ENCODE peak calls at places on chromosomes 3 and 15, in nine cellular contexts. N, Y, B, C, A, Q, V, M and W are unnamed samples.

GRCh38 chr3:151881137-151881536 is 7.7 kb downstream of the SUCNR1 start:
- DNase-seq in Y (no peak), V (no peak), A (no peak), B (no peak), C (no peak), N (no peak), M (no peak), Q (no peak), W (no peak)

GRCh38 chr3:123667784-123668183 is 82.9 kb upstream of the HACD2 start:
- DNase-seq in V (no peak), Q (no peak), N (no peak), A (no peak), B (no peak), Y (no peak), C (no peak), M (no peak), W (no peak)

GRCh38 chr3:120796944-120797343 is 54.4 kb downstream of the GTF2E1 start:
- DNase-seq in N (no peak), C (no peak), Y (no peak), B (no peak), A (no peak), Q (no peak), V (no peak), M (no peak), W (no peak)

GRCh38 chr15:39426552-39427532 is 154.0 kb upstream of the THBS1 start:
- DNase-seq in A (no peak), Q (peak), C (peak), V (no peak), N (no peak), Y (peak), B (peak), M (peak), W (peak)

GRCh38 chr15:80508783-80509182 is 104.6 kb downstream of the ARNT2 start:
- DNase-seq in V (no peak), Y (no peak), A (no peak), M (no peak), Q (no peak), B (no peak), C (no peak), N (no peak), W (no peak)

GRCh38 chr3:12812812-12813211 is 16.3 kb downstream of the CAND2 start:
- DNase-seq in C (no peak), B (no peak), M (no peak), V (no peak), N (no peak), Q (no peak), A (no peak), Y (no peak), W (no peak)

GRCh38 chr3:71002298-71002697 is 581.2 kb downstream of the FOXP1 start:
- DNase-seq in Q (no peak), A (no peak), Y (no peak), N (no peak), C (no peak), M (no peak), V (no peak), B (no peak), W (no peak)

GRCh38 chr3:149271669-149272068 is 50.0 kb upstream of the CP start:
- DNase-seq in M (no peak), N (no peak), C (no peak), A (no peak), V (no peak), Y (no peak), B (no peak), Q (no peak), W (no peak)

GRCh38 chr3:184231671-184232070 is 2.3 kb downstream of the VWA5B2 start:
- DNase-seq in Q (no peak), V (no peak), M (no peak), B (no peak), Y (peak), N (no peak), C (no peak), A (no peak), W (no peak)

GRCh38 chr3:100496711-100497261 is 4.4 kb downstream of the TMEM45A start:
- DNase-seq in C (no peak), V (no peak), B (no peak), A (no peak), Q (peak), Y (peak), M (no peak), N (no peak), W (no peak)

GRCh38 chr3:137163958-137164357 is 206.2 kb downstream of the IL20RB start:
- DNase-seq in B (no peak), A (no peak), V (no peak), Y (no peak), N (no peak), C (no peak), Q (no peak), M (no peak), W (no peak)

GRCh38 chr15:90889313-90889730 is 5.0 kb downstream of the FES start:
- DNase-seq in Y (no peak), B (no peak), C (no peak), M (no peak), V (no peak), Q (no peak), N (no peak), A (no peak), W (no peak)

GRCh38 chr15:56913670-56914069 is 4.8 kb upstream of the TCF12 start:
- DNase-seq in N (no peak), M (peak), V (no peak), A (no peak), B (no peak), Q (no peak), C (no peak), Y (peak), W (no peak)

GRCh38 chr3:68163054-68163453 is 508.6 kb upstream of the SUCLG2 start:
- DNase-seq in N (no peak), M (no peak), C (no peak), Q (no peak), Y (no peak), V (no peak), B (no peak), A (no peak), W (no peak)

GRCh38 chr15:91151781-91152563 is 51.9 kb downstream of the SV2B start:
- DNase-seq in Y (no peak), B (no peak), V (no peak), A (no peak), N (no peak), M (no peak), C (no peak), Q (no peak), W (no peak)

GRCh38 chr3:56753206-56753605 is 48.5 kb downstream of the ARHGEF3 start:
- DNase-seq in C (no peak), N (no peak), V (no peak), Y (peak), Q (peak), B (no peak), A (no peak), M (no peak), W (peak)

GRCh38 chr15:59138243-59138642 is 33.3 kb downstream of the CCNB2 start:
- DNase-seq in M (peak), Q (peak), N (no peak), C (no peak), A (no peak), V (peak), B (peak), Y (peak), W (peak)

GRCh38 chr15:99015677-99016568 is 8.3 kb upstream of the PGPEP1L start:
- DNase-seq in Q (no peak), N (no peak), A (peak), V (no peak), Y (no peak), B (no peak), M (no peak), C (no peak), W (no peak)

GRCh38 chr15:74375303-74375693 is 7.9 kb upstream of the CYP11A1 start:
- DNase-seq in M (peak), N (peak), B (peak), V (peak), C (peak), Y (peak), A (peak), Q (peak), W (peak)

GRCh38 chr3:140290105-140290504 is 355.1 kb downstream of the CLSTN2 start:
- DNase-seq in V (no peak), Q (no peak), A (no peak), N (no peak), B (no peak), C (no peak), Y (no peak), M (no peak), W (no peak)

GRCh38 chr3:52379610-52380009 is 63.5 kb downstream of the DNAH1 start:
- DNase-seq in M (no peak), B (no peak), Q (no peak), A (no peak), Y (no peak), V (no peak), C (no peak), N (no peak), W (no peak)

GRCh38 chr3:86695752-86696151 is 295.2 kb downstream of the VGLL3 start:
- DNase-seq in Y (no peak), A (no peak), C (no peak), N (no peak), B (no peak), M (no peak), V (no peak), Q (no peak), W (no peak)
- TF ChIP-seq CTCF in Y (no peak), A (no peak), C (no peak), N (no peak), B (no peak), M (no peak), V (no peak), Q (no peak), W (no peak)

DNA sequence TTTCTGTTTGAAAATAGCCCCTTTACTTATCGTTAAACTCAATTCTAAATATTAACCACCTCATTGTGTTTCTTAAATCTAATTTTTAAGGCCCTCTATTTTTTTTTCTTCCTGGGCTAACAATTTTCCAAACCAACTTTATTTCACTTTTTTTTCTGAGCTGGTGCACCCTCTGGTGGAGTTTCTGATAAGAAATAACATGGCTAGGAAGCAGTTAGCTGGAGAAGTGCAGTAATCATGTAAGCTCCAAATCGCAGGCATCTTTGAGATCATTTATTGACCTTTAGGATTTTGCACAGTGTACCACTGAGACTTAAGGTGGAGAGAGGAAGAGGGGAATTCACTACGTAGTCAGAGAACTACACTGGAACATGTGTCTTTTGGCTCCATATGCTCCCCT is 6.4 kb downstream of the TMEM207 start:
- DNase-seq in A (no peak), Y (peak), Q (no peak), V (no peak), M (no peak), C (no peak), N (no peak), B (no peak), W (no peak)
- TF ChIP-seq CTCF in A (no peak), Y (peak), Q (no peak), V (peak), M (no peak), C (no peak), N (no peak), B (no peak), W (no peak)

GRCh38 chr3:134339331-134339730 is 34.9 kb downstream of the AMOTL2 start:
- DNase-seq in A (no peak), M (no peak), Y (no peak), N (peak), V (no peak), Q (no peak), B (no peak), C (no peak), W (no peak)
- TF ChIP-seq CTCF in A (no peak), M (no peak), Y (no peak), N (peak), V (no peak), Q (no peak), B (no peak), C (no peak), W (no peak)

GRCh38 chr3:19046440-19046839 is 101.9 kb upstream of the KCNH8 start:
- DNase-seq in N (no peak), Q (no peak), V (no peak), C (no peak), A (no peak), Y (peak), M (no peak), B (no peak), W (no peak)
- TF ChIP-seq CTCF in N (no peak), Q (peak), V (peak), C (peak), A (no peak), Y (no peak), M (no peak), B (peak), W (no peak)

DNA sequence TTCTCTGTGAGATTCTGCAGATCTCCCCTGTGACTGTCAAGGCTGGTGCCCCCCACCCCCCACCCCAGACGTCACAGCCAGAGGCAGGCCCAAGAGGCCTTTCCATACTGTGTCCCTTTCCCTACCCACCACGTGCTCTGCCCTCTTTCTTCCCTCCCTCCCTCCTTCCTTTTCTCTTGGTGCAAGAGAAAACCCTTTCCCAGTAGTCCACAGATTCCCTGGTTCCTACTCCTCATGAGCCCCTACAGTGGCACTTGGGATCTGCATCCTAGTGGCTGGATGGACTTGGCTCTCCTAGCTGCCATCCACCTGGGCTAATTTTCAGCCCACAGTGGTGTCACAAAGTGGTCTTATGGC is 35.1 kb downstream of the KLF13 start:
- DNase-seq in V (no peak), Y (peak), A (no peak), Q (no peak), M (no peak), C (no peak), N (no peak), B (no peak), W (no peak)
- TF ChIP-seq CTCF in V (no peak), Y (no peak), A (no peak), Q (no peak), M (no peak), C (peak), N (no peak), B (no peak), W (no peak)

GRCh38 chr3:96813134-96813819 is 1.1 kb upstream of the EPHA6 start:
- DNase-seq in A (peak), Q (peak), B (peak), V (peak), C (peak), M (peak), Y (peak), N (peak), W (peak)
- TF ChIP-seq CTCF in A (peak), Q (peak), B (peak), V (peak), C (peak), M (no peak), Y (peak), N (peak), W (peak)

DNA sequence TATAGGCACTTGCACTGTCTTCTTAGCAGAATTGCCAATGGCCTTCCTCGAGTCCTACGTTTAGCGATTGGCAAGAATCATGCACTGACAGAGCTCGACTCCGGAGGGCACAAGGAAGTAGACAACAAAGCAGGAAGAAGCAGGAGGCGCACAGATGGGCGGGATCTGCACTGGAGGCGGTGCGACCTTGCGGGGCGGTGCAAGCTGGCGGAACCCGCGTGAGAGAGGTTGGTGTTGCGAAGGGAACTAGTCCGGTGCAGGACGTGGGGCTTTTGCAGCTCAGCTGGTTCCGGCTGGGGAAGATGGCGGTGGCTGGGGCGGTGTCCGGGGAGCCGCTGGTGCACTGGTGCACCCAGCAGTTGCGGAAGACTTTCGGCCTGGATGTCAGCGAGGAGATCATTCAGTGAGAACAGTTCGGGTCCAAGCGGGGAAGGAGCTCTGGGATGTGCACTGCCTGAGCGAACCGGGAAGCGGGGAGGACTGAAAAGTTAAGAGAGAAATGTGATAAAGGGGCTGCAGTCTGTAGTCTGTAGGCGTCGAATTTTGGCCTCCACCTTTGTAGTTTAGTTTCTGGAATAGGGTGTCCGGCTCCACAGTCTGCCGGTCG is at the start of gene TRIP4:
- DNase-seq in Y (peak), M (peak), C (peak), A (peak), N (peak), V (peak), Q (peak), B (peak), W (peak)
- TF ChIP-seq CTCF in Y (peak), M (peak), C (no peak), A (no peak), N (no peak), V (peak), Q (no peak), B (peak), W (peak)

GRCh38 chr3:117408811-117409210 is 699.2 kb downstream of the TUSC7 start:
- DNase-seq in A (no peak), V (no peak), Q (no peak), C (no peak), B (no peak), M (no peak), N (no peak), Y (peak), W (no peak)

GRCh38 chr3:117404756-117405155 is 695.2 kb downstream of the TUSC7 start:
- DNase-seq in C (no peak), N (no peak), B (no peak), M (no peak), V (no peak), Y (no peak), A (no peak), Q (no peak), W (no peak)

GRCh38 chr3:117409256-117409655 is 699.7 kb downstream of the TUSC7 start:
- DNase-seq in A (no peak), M (no peak), B (no peak), V (no peak), C (no peak), Q (no peak), N (no peak), Y (no peak), W (no peak)

GRCh38 chr3:117409701-117410459 is 700.3 kb downstream of the TUSC7 start:
- DNase-seq in B (no peak), N (no peak), V (no peak), Q (no peak), M (no peak), C (no peak), A (no peak), Y (no peak), W (no peak)

DNA sequence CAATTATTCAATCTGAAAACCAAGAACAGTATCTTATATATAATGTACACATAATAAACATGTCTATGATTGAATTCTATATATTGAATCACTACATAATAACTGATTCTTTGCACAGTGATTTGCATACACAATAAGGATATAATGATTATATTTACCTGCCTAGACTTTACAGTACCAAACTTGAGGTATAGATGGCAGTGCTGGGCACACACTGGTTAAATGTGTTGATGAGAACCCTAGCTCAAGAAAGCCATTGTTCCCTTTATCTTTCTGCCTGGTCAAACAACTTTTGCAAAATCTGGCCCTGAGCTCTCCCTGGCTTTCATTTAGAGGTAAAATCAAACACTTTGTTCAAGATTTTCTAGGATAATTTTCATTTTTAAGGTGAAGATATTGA is 697.7 kb downstream of the TUSC7 start:
- DNase-seq in V (no peak), Y (peak), M (no peak), A (no peak), B (no peak), Q (peak), N (no peak), C (no peak), W (peak)
- TF ChIP-seq CTCF in V (peak), Y (peak), M (no peak), A (no peak), B (peak), Q (peak), N (no peak), C (no peak), W (peak)

GRCh38 chr3:159882784-159883779 is 105.6 kb upstream of the IL12A start:
- DNase-seq in N (no peak), M (no peak), Y (peak), C (no peak), V (no peak), A (no peak), B (no peak), Q (no peak), W (no peak)
- TF ChIP-seq CTCF in N (no peak), M (no peak), Y (no peak), C (no peak), V (no peak), A (no peak), B (no peak), Q (no peak), W (no peak)

GRCh38 chr3:135759651-135760050 is 205.9 kb upstream of the PPP2R3A start:
- DNase-seq in M (no peak), A (no peak), B (no peak), N (no peak), Y (no peak), V (no peak), C (no peak), Q (no peak), W (no peak)

GRCh38 chr3:135758961-135759360 is 206.6 kb upstream of the PPP2R3A start:
- DNase-seq in V (no peak), Y (no peak), Q (no peak), N (no peak), C (no peak), B (no peak), A (no peak), M (no peak), W (no peak)

GRCh38 chr3:135766113-135766512 is 199.4 kb upstream of the PPP2R3A start:
- DNase-seq in M (peak), B (no peak), A (no peak), Y (no peak), N (no peak), V (no peak), Q (no peak), C (no peak), W (no peak)

GRCh38 chr3:135760581-135760980 is 204.9 kb upstream of the PPP2R3A start:
- DNase-seq in Y (no peak), B (no peak), V (no peak), N (no peak), C (no peak), M (no peak), A (no peak), Q (no peak), W (no peak)

DNA sequence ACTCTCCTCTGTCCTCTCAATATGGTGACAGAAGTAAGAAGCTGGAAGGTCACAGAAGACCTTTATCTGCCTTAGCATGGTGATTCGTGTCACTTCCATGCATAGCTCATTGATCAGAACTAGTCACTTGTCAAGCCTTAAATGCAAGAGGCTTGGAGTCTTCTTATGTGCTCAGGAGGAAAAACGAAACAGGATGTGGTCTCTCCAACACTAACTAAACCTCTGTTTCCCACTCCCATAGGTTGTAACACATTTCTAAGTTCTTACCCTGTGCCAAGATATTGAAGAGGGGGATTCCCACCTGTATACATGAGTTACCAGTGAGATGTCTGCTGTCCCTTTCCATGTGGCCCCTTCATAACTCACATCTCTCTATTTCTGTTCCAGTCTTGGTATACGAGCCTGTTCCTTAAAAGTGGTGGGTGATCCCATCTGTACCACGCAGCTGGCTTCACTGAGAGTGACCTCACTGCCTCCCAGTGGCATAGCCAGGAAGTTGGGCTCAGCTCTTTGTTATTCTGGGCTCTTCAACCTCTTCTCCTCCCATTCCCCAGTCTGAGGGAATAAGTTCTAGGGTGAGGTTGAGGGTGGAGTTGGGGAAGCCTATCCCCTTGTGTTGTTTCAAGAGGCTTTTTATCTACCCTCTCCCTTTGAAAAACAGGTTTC is 203.2 kb upstream of the PPP2R3A start:
- DNase-seq in Y (no peak), B (no peak), M (peak), V (no peak), C (no peak), A (no peak), Q (no peak), N (no peak), W (no peak)
- TF ChIP-seq CTCF in Y (no peak), B (no peak), M (no peak), V (no peak), C (no peak), A (no peak), Q (no peak), N (no peak), W (no peak)